ENCODE peak calls at places on chromosomes 16 and 17, in ten cellular contexts. P is CD4-positive, alpha-beta memory T cell; X is hepatocyte; H is pancreas; S is thoracic aorta; N is IMR-90; C is transverse colon; M is neural progenitor cell; D is mucosa of descending colon; Z is Peyer's patch. L is an unnamed sample.

GRCh38 chr17:82985973-82986372 is 93.4 kb upstream of the METRNL start:
- DNase-seq in X (peak; percentile 40), C (peak; percentile 47), N (peak; percentile 46), Z (peak; percentile 85), S (no peak), H (peak; percentile 25), P (peak; percentile 55), D (peak; percentile 76), M (peak; percentile 71), L (no peak)

GRCh38 chr17:48597775-48598631 is 4.4 kb upstream of the HOXB5 start:
- DNase-seq in H (no peak), P (no peak), C (peak; percentile 87), D (peak; percentile 91), M (peak; percentile 50), S (no peak), Z (peak; percentile 87), N (peak; percentile 88), X (peak; percentile 41), L (peak; percentile 70)

GRCh38 chr16:70652322-70652721 is 6.0 kb downstream of the IL34 start:
- DNase-seq in P (no peak), D (no peak), S (no peak), H (no peak), N (no peak), C (no peak), X (no peak), M (no peak), Z (no peak), L (no peak)

GRCh38 chr17:70668276-70668937 is 499.1 kb downstream of the KCNJ2 start:
- DNase-seq in D (peak; percentile 68), X (no peak), P (no peak), Z (peak; percentile 74), C (peak; percentile 58), S (no peak), H (no peak), N (no peak), M (peak; percentile 7), L (no peak)

GRCh38 chr17:835263-835662 is 53.1 kb downstream of the MRM3 start:
- DNase-seq in C (no peak), S (no peak), D (no peak), P (no peak), Z (no peak), M (peak; percentile 46), N (peak; percentile 95), H (no peak), X (peak; percentile 55), L (peak; percentile 14)

GRCh38 chr17:48409607-48410006 is 20.4 kb downstream of the SKAP1 start:
- DNase-seq in X (no peak), H (no peak), Z (no peak), S (no peak), C (no peak), P (no peak), N (no peak), D (no peak), M (no peak), L (no peak)

GRCh38 chr17:30969989-30970680 is 704 bp upstream of the RNF135 start:
- DNase-seq in D (no peak), N (no peak), M (peak; percentile 54), Z (peak; percentile 66), C (peak; percentile 52), H (peak; percentile 20), S (no peak), P (peak; percentile 8), X (peak; percentile 30), L (no peak)

GRCh38 chr17:2705888-2706795 is 5.4 kb downstream of the CLUH start:
- DNase-seq in H (peak; percentile 18), Z (no peak), D (peak; percentile 49), C (no peak), M (no peak), S (no peak), N (no peak), P (no peak), X (no peak), L (no peak)

GRCh38 chr16:51153275-51153991 is 2.4 kb upstream of the SALL1 start:
- DNase-seq in P (no peak), H (no peak), C (no peak), X (no peak), Z (no peak), S (no peak), M (peak; percentile 76), N (no peak), D (no peak), L (no peak)

GRCh38 chr17:35841505-35841904 is 27.2 kb downstream of the HEATR9 start:
- DNase-seq in Z (no peak), C (no peak), P (no peak), H (no peak), S (no peak), D (no peak), M (no peak), N (peak; percentile 27), X (peak; percentile 17), L (no peak)

GRCh38 chr16:21033264-21033663 is 117.4 kb downstream of the DNAH3 start:
- DNase-seq in H (no peak), N (no peak), D (no peak), P (no peak), S (no peak), C (no peak), X (no peak), Z (no peak), M (no peak), L (no peak)

GRCh38 chr17:2563061-2563460 is 30.4 kb upstream of the PAFAH1B1 start:
- DNase-seq in M (peak; percentile 62), H (no peak), X (no peak), Z (no peak), C (no peak), D (no peak), P (no peak), N (no peak), S (no peak), L (no peak)

GRCh38 chr17:7888184-7888920 is at the start of gene CHD3:
- DNase-seq in D (peak; percentile 70), N (peak; percentile 21), M (peak; percentile 31), H (peak; percentile 43), C (peak; percentile 45), X (peak; percentile 79), Z (peak; percentile 54), P (peak; percentile 36), S (no peak), L (peak; percentile 44)

DNA sequence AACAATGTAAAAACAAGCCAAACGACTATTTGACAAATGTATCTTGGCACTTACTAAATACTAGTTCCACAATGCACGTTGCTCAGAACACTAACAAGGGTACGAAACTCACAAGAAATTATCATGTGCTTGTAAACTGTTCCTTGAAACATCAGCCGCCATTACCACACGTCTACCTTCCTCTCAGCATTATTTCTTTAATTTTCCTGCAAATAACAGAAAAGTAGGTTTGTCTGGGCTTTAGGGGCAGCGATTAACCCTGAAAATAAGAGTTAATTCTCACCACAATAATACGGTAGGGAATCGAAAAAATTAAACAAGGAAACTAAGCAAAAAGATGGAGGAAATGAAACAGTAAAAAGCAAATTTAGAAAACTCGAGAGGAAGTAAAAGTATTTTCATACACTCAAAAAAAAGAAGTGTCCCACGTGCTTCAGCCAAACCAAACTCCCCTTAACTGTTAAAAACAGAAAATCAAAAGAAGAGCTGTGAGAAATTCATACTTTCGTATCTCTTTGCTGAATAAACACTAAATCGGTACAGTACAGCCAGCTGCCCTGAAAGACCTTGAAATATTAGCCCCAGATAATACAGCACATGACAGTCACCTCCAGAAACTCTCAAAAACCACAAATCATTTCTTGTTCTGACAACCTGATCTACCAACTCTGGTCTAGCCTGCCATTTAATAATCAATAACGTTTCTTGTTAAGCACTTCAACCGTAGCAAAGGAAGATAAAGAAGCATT is 1.2 kb downstream of the ARHGAP17 start:
- DNase-seq in D (no peak), H (no peak), N (no peak), M (no peak), C (no peak), X (no peak), Z (no peak), P (peak; percentile 12), S (no peak), L (no peak)
- H3K4me1 ChIP-seq in D (peaks cover 42% of the 10 kb centered on the region), H (peaks cover 16% of the 10 kb centered on the region), N (peaks cover 28% of the 10 kb centered on the region), M (peaks cover 8% of the 10 kb centered on the region), C (peaks cover 53% of the 10 kb centered on the region), X (peaks cover 7% of the 10 kb centered on the region), Z (peaks cover 14% of the 10 kb centered on the region), P (peaks cover 71% of the 10 kb centered on the region), S (peaks cover 53% of the 10 kb centered on the region), L (peaks cover 39% of the 10 kb centered on the region)

DNA sequence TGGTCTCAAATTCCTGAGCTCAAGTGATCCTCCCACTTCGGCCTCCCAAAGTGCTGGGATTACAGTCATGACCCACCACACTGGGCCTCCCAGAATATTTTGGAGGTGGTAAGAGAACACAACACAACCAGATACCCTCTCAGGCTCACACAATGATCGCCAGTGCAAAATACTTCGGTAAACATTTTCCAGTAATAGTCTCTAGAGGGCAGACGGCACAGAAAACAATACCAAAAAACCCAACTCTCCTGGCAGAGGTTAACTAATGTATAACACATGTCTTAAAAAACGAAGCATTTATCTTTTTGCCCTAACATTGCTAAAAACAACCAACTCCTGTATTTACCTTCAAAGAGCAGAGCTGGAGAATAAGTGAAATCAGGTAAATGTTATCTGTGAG is 10.5 kb downstream of the NUFIP2 start:
- DNase-seq in D (no peak), X (no peak), S (no peak), P (no peak), M (no peak), C (no peak), H (no peak), N (no peak), Z (no peak), L (no peak)
- H3K4me3 ChIP-seq in D (no peak overlapping the region), X (no peak overlapping the region), S (peak overlapping the region; percentile 39), P (no peak overlapping the region), M (no peak overlapping the region), C (no peak overlapping the region), H (no peak overlapping the region), N (no peak overlapping the region), Z (no peak overlapping the region), L (no peak overlapping the region)

DNA sequence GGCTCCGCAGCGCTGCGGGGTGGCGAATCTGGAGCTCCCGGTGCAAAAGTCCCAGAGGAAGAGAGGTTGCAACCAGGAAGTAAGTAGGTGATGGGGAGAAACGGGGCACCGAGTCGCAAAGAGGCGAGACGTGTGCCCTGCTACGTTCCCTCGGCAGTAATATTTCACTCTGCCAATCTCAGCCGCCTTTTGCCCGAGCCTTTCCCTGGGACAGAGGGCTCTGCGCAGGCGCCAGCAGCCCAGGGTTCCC is at the start of gene NR1D1:
- DNase-seq in Z (no peak), H (no peak), P (no peak), S (no peak), C (no peak), X (no peak), D (no peak), N (no peak), M (no peak), L (no peak)
- H3K4me1 ChIP-seq in Z (peaks cover 31% of the 10 kb centered on the region), H (peaks cover 45% of the 10 kb centered on the region), P (peaks cover 90% of the 10 kb centered on the region), S (peaks cover 76% of the 10 kb centered on the region), C (peaks cover 90% of the 10 kb centered on the region), X (peaks cover 35% of the 10 kb centered on the region), D (peaks cover 79% of the 10 kb centered on the region), N (peaks cover 22% of the 10 kb centered on the region), M (peaks cover 17% of the 10 kb centered on the region), L (peaks cover 44% of the 10 kb centered on the region)

DNA sequence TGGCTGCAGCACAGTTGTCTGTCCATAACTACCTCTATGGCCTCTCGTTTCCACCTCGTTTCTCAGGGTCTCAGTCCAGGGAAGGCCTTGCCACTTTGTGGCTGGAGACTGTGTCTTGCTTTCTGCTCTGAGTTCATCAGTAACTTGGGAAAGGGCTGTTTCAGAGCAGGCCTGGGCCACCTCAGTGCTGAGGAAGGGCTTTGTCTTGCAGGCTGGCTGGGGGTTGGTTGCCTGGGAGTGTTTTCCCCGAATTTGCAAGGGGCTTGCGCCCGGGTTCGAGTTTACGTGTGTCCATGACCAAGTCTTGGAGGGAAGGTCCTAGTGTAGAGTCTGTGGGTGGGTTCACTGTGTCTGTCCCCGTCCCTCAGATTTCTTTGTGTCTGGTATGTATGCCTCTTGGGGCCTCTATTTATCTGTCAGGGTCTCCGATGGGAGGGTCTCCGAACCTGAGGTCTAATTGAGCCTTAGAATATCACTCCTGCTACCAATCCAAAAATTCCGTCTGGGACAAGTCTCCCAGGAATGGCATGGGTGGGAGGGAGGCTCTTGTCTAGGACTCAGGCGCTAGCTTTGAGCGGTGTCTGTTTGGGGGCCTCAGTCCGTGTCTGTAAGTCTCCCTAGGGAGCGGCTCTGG is 594 bp upstream of the TGFB1I1 start:
- DNase-seq in Z (no peak), M (peak; percentile 28), H (no peak), D (no peak), X (peak; percentile 9), S (no peak), C (no peak), N (peak; percentile 17), P (no peak), L (no peak)
- H3K4me3 ChIP-seq in Z (peak overlapping the region; percentile 37), M (peak overlapping the region; percentile 65), H (peak overlapping the region; percentile 18), D (peak overlapping the region; percentile 28), X (peak overlapping the region; percentile 83), S (peak overlapping the region; percentile 100), C (peak overlapping the region; percentile 66), N (peak overlapping the region; percentile 70), P (no peak overlapping the region), L (peak overlapping the region; percentile 47)

L was measured in Caco-2.